ENCODE peak calls at places on chromosomes 5 and 9, in six cellular contexts. Z, D, R, B, N and K are unnamed samples.
A peak's percentile ranks its signal among the peaks of the same experiment; 100 is the strongest.

GRCh38 chr5:102853680-102854079 is 98.6 kb downstream of the PAM start:
- DNase-seq in Z (no peak), D (no peak), R (no peak), B (no peak), N (no peak), K (no peak)

GRCh38 chr5:59845733-59846132 is 47.8 kb downstream of the PDE4D start:
- DNase-seq in Z (no peak), D (no peak), R (no peak), B (peak; percentile 65), N (no peak), K (no peak)

GRCh38 chr9:89165341-89165740 is 13.3 kb downstream of the SHC3 start:
- DNase-seq in Z (no peak), D (no peak), R (no peak), B (no peak), N (no peak), K (no peak)

GRCh38 chr9:28999806-29000205 is 1426.5 kb upstream of the C9orf72 start:
- DNase-seq in Z (no peak), D (no peak), R (no peak), B (peak; percentile 85), N (no peak), K (no peak)

GRCh38 chr5:124285071-124285470 is 461.4 kb downstream of the ZNF608 start:
- DNase-seq in Z (no peak), D (no peak), R (no peak), B (peak; percentile 78), N (no peak), K (no peak)

GRCh38 chr9:110980261-110980660 is 58.0 kb downstream of the LPAR1 start:
- DNase-seq in Z (no peak), D (no peak), R (no peak), B (no peak), N (no peak), K (no peak)

GRCh38 chr9:22446950-22447606 is 454 bp downstream of the DMRTA1 start:
- DNase-seq in Z (peak; percentile 72), D (peak; percentile 69), R (no peak), B (peak; percentile 65), N (peak; percentile 80), K (peak; percentile 73)

GRCh38 chr9:98378206-98379193 is 123.1 kb upstream of the TBC1D2 start:
- DNase-seq in Z (no peak), D (no peak), R (no peak), B (no peak), N (no peak), K (no peak)

GRCh38 chr5:74539986-74540385 is 100.5 kb downstream of the ENC1 start:
- DNase-seq in Z (no peak), D (no peak), R (no peak), B (no peak), N (no peak), K (no peak)

GRCh38 chr9:137384116-137384756 is 38.7 kb downstream of the EXD3 start:
- DNase-seq in Z (no peak), D (no peak), R (peak; percentile 53), B (no peak), N (no peak), K (no peak)

GRCh38 chr5:25707093-25707492 is 1062.3 kb upstream of the CDH10 start:
- DNase-seq in Z (no peak), D (no peak), R (no peak), B (no peak), N (no peak), K (no peak)

GRCh38 chr5:85488295-85488694 is 1103.6 kb upstream of the EDIL3 start:
- DNase-seq in Z (no peak), D (no peak), R (no peak), B (no peak), N (no peak), K (no peak)

GRCh38 chr5:131825404-131826013 is 28.7 kb upstream of the FNIP1 start:
- DNase-seq in Z (no peak), D (no peak), R (no peak), B (no peak), N (no peak), K (no peak)

GRCh38 chr5:78411596-78411995 is 51.2 kb downstream of the SCAMP1 start:
- DNase-seq in Z (no peak), D (no peak), R (no peak), B (no peak), N (no peak), K (no peak)

GRCh38 chr5:139068060-139068459 is 130.1 kb downstream of the SIL1 start:
- DNase-seq in Z (no peak), D (no peak), R (no peak), B (no peak), N (no peak), K (no peak)

GRCh38 chr9:13131991-13132390 is 147.5 kb downstream of the MPDZ start:
- DNase-seq in Z (no peak), D (no peak), R (no peak), B (no peak), N (no peak), K (no peak)

GRCh38 chr5:83516962-83517750 is 45.6 kb downstream of the VCAN start:
- DNase-seq in Z (no peak), D (no peak), R (no peak), B (no peak), N (no peak), K (no peak)

GRCh38 chr5:78242001-78242400 is 52.5 kb downstream of the AP3B1 start:
- DNase-seq in Z (no peak), D (no peak), R (no peak), B (no peak), N (no peak), K (no peak)

GRCh38 chr9:110016340-110016739 is 191.6 kb downstream of the C9orf152 start:
- DNase-seq in Z (no peak), D (no peak), R (peak; percentile 41), B (peak; percentile 77), N (no peak), K (no peak)

GRCh38 chr5:119470851-119471451 is 18.7 kb downstream of the HSD17B4 start:
- DNase-seq in Z (peak; percentile 39), D (no peak), R (no peak), B (peak; percentile 39), N (no peak), K (no peak)

GRCh38 chr9:32500768-32501167 is 25.2 kb downstream of the RIGI start:
- DNase-seq in Z (no peak), D (no peak), R (no peak), B (peak; percentile 84), N (no peak), K (no peak)

GRCh38 chr5:59322058-59322457 is 571.5 kb downstream of the PDE4D start:
- DNase-seq in Z (no peak), D (no peak), R (no peak), B (no peak), N (no peak), K (no peak)

GRCh38 chr5:141877478-141878185 is 578 bp downstream of the PCDH1 start:
- DNase-seq in Z (no peak), D (no peak), R (no peak), B (no peak), N (no peak), K (no peak)

GRCh38 chr5:161544350-161544765 is 2.2 kb downstream of the GABRB2 start:
- DNase-seq in Z (peak; percentile 57), D (peak; percentile 62), R (no peak), B (peak; percentile 40), N (peak; percentile 69), K (peak; percentile 37)

GRCh38 chr5:170420809-170421412 is 31.7 kb upstream of the KCNMB1 start:
- DNase-seq in Z (peak; percentile 76), D (peak; percentile 73), R (peak; percentile 36), B (peak; percentile 59), N (peak; percentile 82), K (peak; percentile 62)

GRCh38 chr9:113998529-113999255 is 79.4 kb downstream of the AMBP start:
- DNase-seq in Z (no peak), D (peak; percentile 40), R (no peak), B (no peak), N (peak; percentile 33), K (no peak)
- TF ChIP-seq CTCF in Z (no peak), D (no peak), R (peak; percentile 53), B (peak; percentile 12), N (peak; percentile 39), K (peak; percentile 14)

DNA sequence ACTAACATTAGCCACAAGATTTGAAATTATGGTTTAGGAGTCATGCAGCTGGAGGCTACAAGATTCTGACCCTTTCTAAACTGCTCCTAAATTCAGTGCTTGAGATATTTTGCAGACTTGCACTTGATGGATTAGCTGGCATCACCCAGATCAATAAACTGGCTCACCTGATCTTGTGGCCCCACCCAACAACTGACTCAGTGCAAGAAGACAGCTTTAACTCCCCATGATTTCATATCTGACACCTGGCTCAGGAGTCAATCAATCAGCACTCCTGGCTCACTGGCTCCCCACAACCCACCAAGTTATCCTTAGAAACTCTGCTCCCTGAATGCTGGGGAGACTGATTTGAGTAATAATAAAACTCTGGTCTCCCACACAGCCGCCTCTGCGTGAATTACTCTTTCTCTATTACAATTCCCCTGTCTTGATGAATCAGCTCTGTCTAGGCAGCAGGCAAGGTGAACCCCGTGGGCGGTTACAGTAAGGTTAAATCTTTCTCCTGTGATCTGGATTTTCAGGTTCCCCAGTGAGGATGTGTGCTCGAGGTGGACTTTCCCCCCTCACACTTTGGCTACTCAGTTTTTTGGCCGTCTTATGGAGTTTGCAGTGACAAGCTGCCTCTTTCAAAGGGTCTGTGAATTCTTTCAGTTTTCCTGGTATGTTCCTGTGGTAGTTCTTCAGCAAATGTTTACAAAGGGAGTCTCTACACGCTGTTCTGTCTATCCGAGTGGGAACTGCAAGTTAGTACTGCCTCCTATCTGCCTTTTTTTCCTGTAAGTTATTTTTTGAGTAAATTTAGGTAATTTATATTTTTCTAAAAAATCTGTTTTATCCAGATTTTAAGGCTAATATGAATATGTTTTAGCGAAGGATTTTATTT is 500.1 kb upstream of the NUDT12 start:
- DNase-seq in Z (no peak), D (no peak), R (no peak), B (peak; percentile 17), N (peak; percentile 38), K (no peak)
- TF ChIP-seq CTCF in Z (no peak), D (no peak), R (no peak), B (no peak), N (no peak), K (no peak)

GRCh38 chr9:78958887-78959286 is 612.9 kb upstream of the TLE4 start:
- DNase-seq in Z (no peak), D (no peak), R (no peak), B (peak; percentile 10), N (no peak), K (no peak)
- TF ChIP-seq CTCF in Z (no peak), D (no peak), R (no peak), B (no peak), N (peak; percentile 63), K (peak; percentile 11)

GRCh38 chr5:76545184-76545583 is 78.0 kb downstream of the F2RL2 start:
- DNase-seq in Z (no peak), D (no peak), R (no peak), B (no peak), N (no peak), K (no peak)

GRCh38 chr5:76542887-76543690 is 80.1 kb downstream of the F2RL2 start:
- DNase-seq in Z (no peak), D (peak; percentile 73), R (no peak), B (no peak), N (no peak), K (no peak)

GRCh38 chr5:76546497-76547102 is 76.6 kb downstream of the F2RL2 start:
- DNase-seq in Z (no peak), D (no peak), R (no peak), B (no peak), N (no peak), K (no peak)

GRCh38 chr5:76542236-76542635 is 81.0 kb downstream of the F2RL2 start:
- DNase-seq in Z (no peak), D (no peak), R (no peak), B (no peak), N (no peak), K (no peak)

GRCh38 chr5:76544268-76544926 is 78.8 kb downstream of the F2RL2 start:
- DNase-seq in Z (peak; percentile 34), D (peak; percentile 84), R (no peak), B (peak; percentile 36), N (peak; percentile 60), K (no peak)
- TF ChIP-seq CTCF in Z (peak; percentile 36), D (peak; percentile 94), R (peak; percentile 29), B (peak; percentile 63), N (peak; percentile 84), K (peak; percentile 70)